ENCODE peak calls at places on chromosomes 12 and 14, in five cellular contexts. P is A549, X is HepG2, T is H1, I is GM12878. W is an unnamed sample.

GRCh38 chr12:6092784-6093722 is 31.4 kb downstream of the VWF start:
- DNase-seq in T (no peak), P (peak; percentile 85), X (no peak), I (no peak), W (peak; percentile 92)

GRCh38 chr14:54976316-54976715 is 50.6 kb downstream of the WDHD1 start:
- DNase-seq in T (no peak), I (no peak), P (no peak), X (no peak), W (peak; percentile 82)

GRCh38 chr14:75884198-75884611 is 97.6 kb downstream of the TGFB3 start:
- DNase-seq in I (no peak), P (no peak), X (no peak), T (no peak), W (peak; percentile 86)

GRCh38 chr12:25997401-25997973 is 39.0 kb downstream of the RASSF8 start:
- DNase-seq in I (no peak), P (peak; percentile 25), X (no peak), T (no peak), W (peak; percentile 93)

GRCh38 chr12:118287728-118288127 is 85.0 kb downstream of the TAOK3 start:
- DNase-seq in P (no peak), I (no peak), T (no peak), X (no peak), W (no peak)

GRCh38 chr14:65772901-65773574 is 360.5 kb downstream of the FUT8 start:
- DNase-seq in T (no peak), I (no peak), P (no peak), X (no peak), W (no peak)

GRCh38 chr12:27969011-27969900 is 3.3 kb downstream of the PTHLH start:
- DNase-seq in I (no peak), P (peak; percentile 37), X (no peak), T (peak; percentile 69), W (peak; percentile 29)

GRCh38 chr14:75542585-75543091 is 20.4 kb downstream of the BATF start:
- DNase-seq in X (no peak), I (no peak), P (no peak), T (no peak), W (no peak)

GRCh38 chr12:42819801-42820200 is 230.3 kb upstream of the PRICKLE1 start:
- DNase-seq in I (no peak), X (no peak), T (no peak), P (no peak), W (no peak)

GRCh38 chr12:124359671-124360581 is 65.0 kb downstream of the RFLNA start:
- DNase-seq in P (no peak), I (no peak), X (no peak), T (no peak), W (no peak)

GRCh38 chr12:57519758-57520007 is 631 bp downstream of the DDIT3 start:
- DNase-seq in T (no peak), X (no peak), I (no peak), P (no peak), W (no peak)

GRCh38 chr12:128763395-128763794 is 60.4 kb downstream of the SLC15A4 start:
- DNase-seq in I (no peak), X (no peak), T (no peak), P (no peak), W (no peak)

GRCh38 chr14:59882957-59883356 is 12.4 kb upstream of the RTN1 start:
- DNase-seq in X (no peak), P (no peak), I (no peak), T (no peak), W (no peak)

GRCh38 chr14:103209054-103209453 is 85.8 kb downstream of the TNFAIP2 start:
- DNase-seq in P (no peak), T (no peak), X (no peak), I (no peak), W (no peak)

DNA sequence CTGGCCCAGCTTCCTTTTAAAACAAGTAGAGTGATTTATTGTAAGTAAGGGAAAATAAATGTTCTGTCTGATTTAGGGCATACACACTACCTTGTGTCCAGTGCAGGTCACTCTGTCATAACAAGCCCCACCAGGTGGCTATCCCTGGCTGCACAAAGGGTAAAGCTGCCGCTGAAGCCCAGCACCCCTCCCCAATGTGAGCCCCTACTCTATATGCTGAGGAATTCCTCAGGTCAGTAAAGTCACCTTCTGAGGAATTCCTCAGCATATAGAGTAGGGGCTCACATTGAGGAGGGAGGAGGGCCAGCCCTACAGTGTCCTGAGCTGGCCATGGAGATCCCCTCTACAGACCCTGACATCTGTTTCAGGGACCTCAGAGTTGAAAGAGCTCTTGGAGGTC is 67.2 kb downstream of the TBC1D30 start:
- DNase-seq in P (no peak), X (no peak), T (no peak), I (no peak), W (no peak)
- TF ChIP-seq RFX5 in P (no peak), X (no peak), T (no peak), I (no peak), W (no peak)

GRCh38 chr12:33828326-33828725 is 194.0 kb upstream of the ALG10 start:
- DNase-seq in X (no peak), T (no peak), P (no peak), I (no peak), W (no peak)
- TF ChIP-seq RFX5 in X (no peak), T (no peak), P (no peak), I (no peak), W (no peak)

GRCh38 chr14:106269029-106269428 is 742.6 kb downstream of the TMEM121 start:
- DNase-seq in P (no peak), T (no peak), X (no peak), I (peak; percentile 50), W (no peak)

GRCh38 chr14:106269451-106270204 is 743.2 kb downstream of the TMEM121 start:
- DNase-seq in T (no peak), X (no peak), I (no peak), P (no peak), W (no peak)

DNA sequence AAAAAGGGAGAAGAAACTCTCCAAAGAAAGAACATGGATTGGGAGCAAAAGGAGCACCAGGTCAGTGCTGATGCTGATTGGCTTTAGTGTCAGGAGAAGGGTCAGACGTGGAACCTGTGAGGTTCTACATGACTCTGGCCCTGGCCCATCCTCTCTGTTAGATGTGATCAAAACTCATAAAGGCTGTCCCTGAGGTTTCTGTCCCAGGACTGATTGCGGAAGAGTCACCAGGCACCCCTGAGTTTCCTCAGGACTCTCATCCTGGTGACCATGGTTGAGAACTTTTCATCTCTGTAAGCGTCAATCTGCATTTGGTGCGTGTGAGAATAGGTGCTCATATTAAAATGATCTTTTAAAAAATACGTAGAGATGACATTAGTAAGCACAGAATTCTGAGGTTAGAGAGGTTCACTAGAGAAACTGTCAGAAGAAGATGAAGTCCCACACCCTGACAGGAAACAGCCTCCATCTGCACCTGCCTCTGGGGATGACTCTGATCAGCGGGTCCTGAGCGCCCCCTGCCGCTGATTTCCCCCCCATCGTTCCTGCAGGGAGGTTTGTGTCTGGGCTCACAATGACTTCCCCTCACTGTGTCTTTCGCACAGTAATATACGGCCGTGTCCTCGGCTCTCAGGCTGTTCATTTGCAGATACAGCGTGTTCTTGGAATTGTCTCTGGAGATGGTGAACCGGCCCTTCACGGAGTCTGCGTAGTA is 741.8 kb downstream of the TMEM121 start:
- DNase-seq in P (no peak), T (no peak), I (no peak), X (no peak), W (no peak)
- TF ChIP-seq RFX5 in P (no peak), T (no peak), I (no peak), X (no peak), W (no peak)

DNA sequence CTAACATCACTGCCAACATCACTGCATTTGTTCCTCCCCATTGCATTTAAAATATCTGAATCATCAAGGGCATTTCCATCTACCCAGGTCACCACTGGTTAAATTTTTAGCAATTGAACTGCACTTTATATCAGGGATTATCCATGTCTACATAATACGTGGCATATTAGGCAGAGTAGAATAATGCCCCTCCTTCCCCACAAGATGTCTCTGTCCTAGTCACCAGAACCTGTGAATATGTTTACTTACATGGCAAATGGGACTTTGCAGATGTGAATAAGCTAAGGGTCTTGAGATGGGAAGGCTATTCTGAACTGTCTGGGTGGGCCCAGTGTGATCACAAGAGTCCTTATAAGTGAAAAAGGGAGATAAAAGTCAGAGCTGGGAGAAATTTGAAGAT is 181.7 kb upstream of the ARID2 start:
- DNase-seq in X (no peak), T (no peak), I (no peak), P (no peak), W (peak; percentile 13)
- TF ChIP-seq RFX5 in X (no peak), T (no peak), I (no peak), P (no peak), W (no peak)

GRCh38 chr14:71089974-71090373 is 182.7 kb downstream of the PCNX1 start:
- DNase-seq in X (no peak), P (no peak), I (no peak), T (no peak), W (peak; percentile 49)
- TF ChIP-seq RFX5 in X (no peak), P (no peak), I (no peak), T (no peak), W (no peak)

GRCh38 chr12:90043264-90043663 is 334.6 kb upstream of the ATP2B1 start:
- DNase-seq in I (no peak), P (no peak), T (no peak), X (no peak), W (peak; percentile 72)
- TF ChIP-seq RFX5 in I (no peak), P (no peak), T (no peak), X (no peak), W (no peak)

GRCh38 chr14:57487771-57488170 is 5.9 kb downstream of the CCDC198 start:
- DNase-seq in I (no peak), P (no peak), X (no peak), T (no peak), W (peak; percentile 2)

GRCh38 chr14:57486767-57487379 is 6.8 kb downstream of the CCDC198 start:
- DNase-seq in I (no peak), T (no peak), X (peak; percentile 41), P (no peak), W (peak; percentile 41)

GRCh38 chr14:57480044-57480443 is 13.6 kb downstream of the CCDC198 start:
- DNase-seq in X (no peak), T (no peak), P (no peak), I (no peak), W (no peak)

DNA sequence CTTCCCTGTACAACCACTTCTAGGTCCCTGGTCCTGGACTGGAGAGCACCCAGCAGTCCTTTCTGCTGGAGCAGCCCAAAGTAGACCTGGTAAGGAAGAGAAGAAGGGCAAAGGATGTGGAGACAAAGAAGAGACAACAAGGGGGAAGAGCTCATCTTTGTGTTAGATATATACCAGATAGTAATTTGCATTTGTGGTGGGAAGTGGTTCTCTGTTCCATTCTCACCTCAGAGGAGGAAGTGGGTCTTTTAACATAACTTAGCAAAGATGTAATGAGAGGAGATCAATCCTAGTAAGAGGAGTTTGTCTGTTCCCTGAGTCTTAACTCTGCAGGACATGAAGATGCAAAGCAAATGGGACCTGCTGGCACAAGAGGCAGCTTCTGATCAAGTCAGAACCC is 8.0 kb downstream of the CCDC198 start:
- DNase-seq in I (no peak), X (no peak), P (no peak), T (no peak), W (no peak)
- TF ChIP-seq RFX5 in I (no peak), X (no peak), P (no peak), T (no peak), W (no peak)

W was measured in IMR-90.